ENCODE peak calls at places on chromosomes 12 and 14, in six cellular contexts. V is AG04450, J is epithelial cell of esophagus, R is fibroblast of lung, W is choroid plexus epithelial cell, Q is AG10803. P is an unnamed sample.

GRCh38 chr14:72256055-72256454 is 323.8 kb downstream of the RGS6 start:
- DNase-seq in Q (no peak), W (no peak), R (peak), J (peak), V (no peak), P (no peak)

GRCh38 chr14:73339846-73340565 is 102.7 kb downstream of the PAPLN start:
- DNase-seq in W (no peak), R (no peak), J (no peak), Q (no peak), V (no peak), P (no peak)

GRCh38 chr12:118354903-118355302 is 17.8 kb downstream of the TAOK3 start:
- DNase-seq in W (no peak), J (no peak), R (peak), Q (no peak), V (no peak), P (no peak)

GRCh38 chr14:36344211-36344610 is 23.8 kb upstream of the MBIP start:
- DNase-seq in W (no peak), Q (peak), R (peak), J (no peak), V (no peak), P (no peak)

GRCh38 chr14:74546416-74546815 is 52.9 kb downstream of the ISCA2 start:
- DNase-seq in J (no peak), R (no peak), V (no peak), W (no peak), Q (no peak), P (no peak)

GRCh38 chr12:28787151-28787550 is 361.9 kb upstream of the FAR2 start:
- DNase-seq in R (peak), W (peak), J (no peak), Q (no peak), V (no peak), P (no peak)

GRCh38 chr14:33704486-33704885 is 246.4 kb downstream of the EGLN3 start:
- DNase-seq in Q (no peak), V (no peak), R (no peak), W (no peak), J (no peak), P (no peak)

GRCh38 chr12:31557707-31558106 is 33.2 kb downstream of the DENND5B start:
- DNase-seq in Q (no peak), R (no peak), V (no peak), J (no peak), W (no peak), P (no peak)

GRCh38 chr14:50335389-50335788 is 23.3 kb downstream of the DMAC2L start:
- DNase-seq in J (peak), Q (peak), V (no peak), W (peak), R (peak), P (peak)

GRCh38 chr14:22472935-22473854 is 115.8 kb downstream of the DAD1 start:
- DNase-seq in J (peak), V (no peak), Q (peak), R (no peak), W (peak), P (peak)

GRCh38 chr14:20489093-20489994 is 16.0 kb upstream of the RNASE10 start:
- DNase-seq in J (peak), Q (no peak), V (no peak), R (no peak), W (peak), P (no peak)

DNA sequence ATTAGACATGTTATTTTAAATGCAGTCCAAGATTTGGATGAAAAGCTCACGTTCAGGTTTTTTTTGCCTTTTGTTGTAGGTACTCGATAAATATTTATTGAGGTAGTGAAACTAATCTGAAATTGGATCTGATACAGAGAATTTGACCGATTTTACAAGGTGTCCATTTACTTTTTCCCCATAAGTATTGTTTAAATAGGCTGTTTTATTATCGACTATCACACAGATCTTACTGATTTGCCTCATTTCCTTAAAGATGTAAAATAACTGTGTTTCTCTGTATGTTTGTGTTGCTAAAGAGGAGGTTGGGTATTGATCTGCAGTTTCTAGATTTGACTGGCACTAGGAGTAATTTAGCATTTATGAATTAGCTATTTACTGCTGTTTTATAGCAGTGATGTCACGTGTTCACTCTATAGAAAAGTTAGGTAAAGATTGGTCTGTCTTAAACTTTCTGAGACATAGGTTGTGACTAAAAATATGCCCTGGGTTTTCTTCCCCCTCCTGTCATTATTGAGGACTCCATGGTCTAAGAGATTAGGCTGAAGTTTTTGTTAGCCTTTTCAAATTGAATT is 3.5 kb downstream of the RAP1B start:
- DNase-seq in V (no peak), J (no peak), R (no peak), W (no peak), Q (no peak), P (no peak)
- H3K4me3 ChIP-seq in V (no peak), J (no peak), R (peak), W (no peak), Q (peak), P (no peak)

DNA sequence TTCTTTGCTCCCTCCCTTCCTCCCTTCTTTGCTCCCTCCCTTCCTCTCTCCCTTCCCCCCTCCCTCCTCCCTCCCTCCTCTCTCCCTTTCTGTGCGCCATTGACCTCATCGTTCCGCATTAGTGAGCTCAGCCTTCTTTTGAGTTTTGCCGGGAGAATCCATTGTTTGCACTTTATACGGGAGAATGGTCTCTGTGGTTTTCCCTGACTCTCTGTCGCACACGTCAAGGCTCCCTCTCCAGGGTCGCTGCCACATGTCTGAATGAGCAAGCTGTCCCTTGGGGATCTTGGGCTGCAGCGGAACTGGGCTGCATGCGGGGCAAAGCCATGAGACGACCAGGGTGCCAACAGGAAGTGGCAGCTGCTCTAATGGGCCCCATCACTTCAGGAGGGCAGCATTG is 118.5 kb downstream of the GLT1D1 start:
- DNase-seq in Q (no peak), V (no peak), J (no peak), W (no peak), R (no peak), P (no peak)
- H3K4me3 ChIP-seq in Q (no peak), V (no peak), J (no peak), W (no peak), R (no peak), P (peak)

GRCh38 chr12:124379938-124380754 is 85.3 kb downstream of the RFLNA start:
- DNase-seq in Q (peak), W (peak), J (peak), V (peak), R (peak), P (peak)
- H3K4me3 ChIP-seq in Q (peak), W (no peak), J (no peak), V (no peak), R (no peak), P (no peak)

DNA sequence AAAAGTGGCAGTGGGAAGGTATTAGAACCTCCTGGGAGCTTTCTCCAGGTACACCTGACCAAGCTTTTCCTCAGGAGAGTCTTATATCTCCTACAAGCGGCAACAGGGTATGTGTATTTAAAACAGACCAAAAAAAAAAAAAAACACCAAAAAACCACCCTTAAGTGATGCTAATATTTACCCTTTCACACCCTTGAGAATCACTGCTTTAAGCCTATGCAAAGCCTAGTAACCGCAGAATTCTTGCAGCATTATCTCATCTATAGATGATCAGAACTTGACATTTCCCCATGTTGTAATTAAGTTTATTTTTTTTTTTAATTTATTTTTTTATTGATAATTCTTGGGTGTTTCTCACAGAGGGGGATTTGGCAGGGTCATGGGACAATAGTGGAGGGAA is 19.3 kb downstream of the ZNF641 start:
- DNase-seq in W (peak), R (no peak), V (no peak), Q (no peak), J (peak), P (no peak)
- H3K4me3 ChIP-seq in W (no peak), R (no peak), V (no peak), Q (no peak), J (no peak), P (no peak)

GRCh38 chr14:77808250-77808649 is 8.3 kb downstream of the ADCK1 start:
- DNase-seq in V (no peak), R (no peak), W (no peak), Q (no peak), J (no peak), P (no peak)

GRCh38 chr14:77805703-77806102 is 5.8 kb downstream of the ADCK1 start:
- DNase-seq in R (no peak), J (no peak), Q (no peak), V (no peak), W (no peak), P (no peak)

GRCh38 chr14:77800814-77801213 is 905 bp downstream of the ADCK1 start:
- DNase-seq in Q (no peak), J (no peak), V (no peak), R (no peak), W (no peak), P (no peak)

GRCh38 chr14:77809011-77809410 is 9.1 kb downstream of the ADCK1 start:
- DNase-seq in R (no peak), W (no peak), V (no peak), Q (no peak), J (no peak), P (no peak)

DNA sequence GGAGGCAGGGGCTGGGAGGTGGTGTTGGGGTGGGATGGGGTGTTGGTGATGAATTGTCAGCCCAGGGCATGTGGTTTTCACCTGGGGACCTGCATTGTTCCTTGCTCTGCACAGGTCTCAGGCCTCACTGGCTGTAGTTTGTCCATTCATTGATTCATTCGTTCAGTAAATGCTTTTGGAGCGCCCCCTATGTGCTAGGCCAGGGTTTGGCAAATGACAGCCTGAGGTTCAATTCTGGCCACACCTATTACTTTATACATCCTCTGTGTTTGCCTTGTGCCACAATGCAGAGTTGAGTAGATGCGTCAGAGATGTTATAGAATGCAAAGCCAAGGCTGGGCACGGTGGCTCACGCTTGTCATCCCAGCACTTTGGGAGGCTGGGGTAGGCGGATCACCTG is 4.7 kb downstream of the ADCK1 start:
- DNase-seq in W (peak), V (no peak), Q (no peak), R (no peak), J (peak), P (peak)
- H3K4me3 ChIP-seq in W (no peak), V (no peak), Q (no peak), R (no peak), J (no peak), P (no peak)

GRCh38 chr12:85237320-85237719 is 42.7 kb upstream of the ALX1 start:
- DNase-seq in W (peak), J (peak), R (no peak), Q (no peak), V (no peak), P (no peak)
- H3K4me3 ChIP-seq in W (no peak), J (no peak), R (no peak), Q (no peak), V (no peak), P (no peak)

DNA sequence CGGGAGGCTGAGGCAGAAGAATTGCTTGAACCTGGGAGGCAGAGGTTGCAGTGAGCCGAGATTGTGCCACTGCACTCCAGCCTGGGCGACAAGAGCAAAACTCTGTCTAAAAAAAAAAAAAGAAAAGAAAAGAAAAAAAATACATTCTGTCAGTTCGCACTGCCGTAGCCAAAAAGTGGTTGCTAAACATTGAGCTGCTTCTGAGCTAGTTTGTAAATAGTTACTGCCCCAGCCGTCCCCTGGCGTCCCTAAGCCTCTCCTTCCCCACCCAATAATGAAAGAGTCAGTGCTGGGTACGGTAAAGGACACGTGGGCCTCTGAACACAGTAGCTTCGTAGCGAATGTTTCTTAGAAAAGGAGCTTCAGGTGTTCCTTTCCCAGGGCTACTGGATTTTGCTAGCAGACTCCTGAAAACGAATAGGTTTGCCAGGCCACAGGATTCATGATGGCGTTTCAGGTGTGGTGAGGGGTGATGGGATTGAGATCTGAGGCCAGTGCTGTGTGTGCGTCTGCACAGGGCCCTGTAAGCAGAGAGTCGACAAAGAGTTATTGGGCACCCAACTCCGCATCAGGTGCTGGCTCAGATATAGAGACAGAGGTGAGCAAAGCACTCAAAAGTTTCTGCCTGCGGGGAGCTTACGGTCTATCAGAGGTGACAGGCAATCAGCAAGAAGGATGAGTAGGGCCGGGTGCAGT is 94.1 kb downstream of the LGMN start:
- DNase-seq in J (no peak), Q (no peak), R (no peak), W (no peak), V (no peak), P (no peak)
- H3K4me3 ChIP-seq in J (no peak), Q (no peak), R (no peak), W (no peak), V (no peak), P (no peak)